ENCODE peak calls at places on chromosomes 7 and 10, in four cellular contexts. J is HepG2, Q is GM12878, X is H1. R is an unnamed sample.

GRCh38 chr10:14904316-14904732 is 25.7 kb downstream of the SUV39H2 start:
- DNase-seq in J (peak), Q (no peak), X (no peak), R (peak)

GRCh38 chr10:93751832-93752231 is 5.9 kb upstream of the LGI1 start:
- DNase-seq in J (no peak), Q (no peak), X (no peak), R (peak)

GRCh38 chr7:30470783-30471182 is 7.8 kb downstream of the NOD1 start:
- DNase-seq in J (no peak), Q (no peak), X (no peak), R (no peak)

GRCh38 chr10:15585303-15585715 is 134.4 kb downstream of the ITGA8 start:
- DNase-seq in J (peak), Q (no peak), X (peak), R (peak)

GRCh38 chr10:93384006-93384405 is 98.1 kb downstream of the MYOF start:
- DNase-seq in J (no peak), Q (no peak), X (no peak), R (no peak)

GRCh38 chr7:7524121-7524520 is 11.6 kb downstream of the COL28A1 start:
- DNase-seq in J (no peak), Q (no peak), X (no peak), R (no peak)

GRCh38 chr7:128361463-128362441 is at the start of gene PRRT4:
- DNase-seq in J (no peak), Q (no peak), X (peak), R (peak)

GRCh38 chr7:137591444-137591843 is 247.9 kb upstream of the PTN start:
- DNase-seq in J (no peak), Q (no peak), X (no peak), R (no peak)

GRCh38 chr7:149625947-149626392 is 128.4 kb upstream of the ZNF746 start:
- DNase-seq in J (no peak), Q (no peak), X (no peak), R (peak)

GRCh38 chr7:24406053-24406561 is 122.1 kb downstream of the NPY start:
- DNase-seq in J (no peak), Q (no peak), X (no peak), R (no peak)

DNA sequence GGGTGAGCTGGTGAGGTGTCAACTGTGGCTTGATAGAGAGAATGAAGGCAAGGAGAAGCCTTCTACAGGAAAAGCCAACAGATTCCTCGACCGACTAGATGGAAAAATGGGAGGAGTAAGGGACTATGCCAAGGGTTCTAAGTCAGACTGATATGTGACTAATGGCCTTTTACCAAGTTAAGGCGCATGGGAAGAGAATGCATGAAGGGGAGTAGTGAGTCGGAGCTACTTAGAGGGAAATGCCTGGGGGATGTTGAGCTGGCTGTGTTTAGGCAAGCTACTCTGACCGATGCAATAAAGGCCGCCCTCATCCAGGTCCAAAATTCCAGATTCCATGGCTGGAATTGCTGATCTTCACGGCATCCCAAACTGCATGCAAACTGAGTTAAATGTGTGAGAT is 48.2 kb downstream of the APBB1IP start:
- DNase-seq in J (no peak), Q (no peak), X (no peak), R (no peak)
- TF ChIP-seq SP1 in J (no peak), Q (no peak), X (no peak), R (no peak)

DNA sequence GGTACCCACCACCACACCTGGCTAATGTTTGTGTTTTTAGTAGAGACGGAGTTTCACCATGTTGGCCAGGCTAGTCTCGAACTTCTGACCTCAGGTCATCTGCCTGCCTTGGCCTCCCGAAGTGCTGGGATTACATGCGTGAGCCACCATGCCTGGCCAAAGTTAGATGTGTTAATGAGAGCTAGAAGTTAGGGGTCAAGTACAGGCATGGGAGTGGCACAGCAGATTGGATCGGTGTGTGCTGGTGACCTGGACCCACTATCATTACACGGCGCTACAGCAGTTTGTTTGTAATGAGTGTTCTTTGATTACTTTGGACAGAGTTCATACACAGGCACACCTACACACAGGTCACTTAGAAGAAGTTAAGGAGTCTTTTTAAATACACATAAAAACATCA is 36.7 kb downstream of the DNAJB6 start:
- DNase-seq in J (no peak), Q (no peak), X (no peak), R (no peak)
- TF ChIP-seq SUZ12 in J (no peak), Q (no peak), X (no peak), R (no peak)

DNA sequence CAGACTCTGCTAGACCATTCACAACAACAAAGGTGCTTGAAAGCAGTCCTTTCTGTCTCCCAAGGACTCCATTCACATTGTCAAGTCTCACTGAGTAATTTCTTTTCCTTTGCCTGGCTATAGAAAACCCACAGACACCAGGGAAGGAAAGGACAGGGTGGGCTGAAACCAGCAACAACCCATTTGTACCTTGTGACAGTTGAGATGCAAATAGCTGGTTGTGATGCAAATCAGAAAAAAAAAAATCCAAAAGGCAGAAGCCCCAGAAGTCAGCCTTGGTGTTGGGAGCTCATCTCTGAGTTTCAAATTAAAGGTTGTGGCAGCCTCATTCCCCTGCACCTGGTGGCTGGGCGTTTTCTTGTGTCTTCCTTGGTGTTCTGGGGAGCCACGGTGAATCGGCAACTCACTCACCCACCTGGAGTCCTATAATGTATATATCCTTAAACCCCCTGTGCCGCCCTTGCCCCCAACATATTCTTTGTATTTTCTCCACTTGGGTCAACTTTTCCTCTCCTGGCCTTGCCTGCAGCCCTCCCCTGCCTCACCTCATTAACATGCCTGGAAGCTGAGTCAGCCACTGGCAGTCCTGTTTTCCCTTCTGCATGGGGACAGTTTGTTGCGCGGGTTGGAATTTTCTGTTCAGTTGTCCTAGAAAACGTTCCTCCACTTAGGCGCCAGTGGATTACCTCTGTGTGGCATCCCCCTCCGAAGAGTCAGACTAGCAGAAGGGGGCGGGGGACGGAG is 97.6 kb downstream of the C10orf105 start:
- DNase-seq in J (peak), Q (no peak), X (no peak), R (no peak)
- TF ChIP-seq SP1 in J (no peak), Q (no peak), X (no peak), R (no peak)

GRCh38 chr10:105258674-105259065 is 617.6 kb downstream of the SORCS3 start:
- DNase-seq in J (no peak), Q (no peak), X (no peak), R (no peak)

GRCh38 chr10:105259201-105259600 is 618.1 kb downstream of the SORCS3 start:
- DNase-seq in J (no peak), Q (no peak), X (no peak), R (no peak)

GRCh38 chr10:105258036-105258673 is 617.1 kb downstream of the SORCS3 start:
- DNase-seq in J (no peak), Q (no peak), X (no peak), R (no peak)

GRCh38 chr10:105266966-105267539 is 626.0 kb downstream of the SORCS3 start:
- DNase-seq in J (no peak), Q (no peak), X (no peak), R (no peak)

GRCh38 chr10:105262666-105263065 is 621.6 kb downstream of the SORCS3 start:
- DNase-seq in J (no peak), Q (no peak), X (no peak), R (no peak)
- TF ChIP-seq SUZ12 in J (no peak), Q (no peak), X (no peak), R (no peak)

DNA sequence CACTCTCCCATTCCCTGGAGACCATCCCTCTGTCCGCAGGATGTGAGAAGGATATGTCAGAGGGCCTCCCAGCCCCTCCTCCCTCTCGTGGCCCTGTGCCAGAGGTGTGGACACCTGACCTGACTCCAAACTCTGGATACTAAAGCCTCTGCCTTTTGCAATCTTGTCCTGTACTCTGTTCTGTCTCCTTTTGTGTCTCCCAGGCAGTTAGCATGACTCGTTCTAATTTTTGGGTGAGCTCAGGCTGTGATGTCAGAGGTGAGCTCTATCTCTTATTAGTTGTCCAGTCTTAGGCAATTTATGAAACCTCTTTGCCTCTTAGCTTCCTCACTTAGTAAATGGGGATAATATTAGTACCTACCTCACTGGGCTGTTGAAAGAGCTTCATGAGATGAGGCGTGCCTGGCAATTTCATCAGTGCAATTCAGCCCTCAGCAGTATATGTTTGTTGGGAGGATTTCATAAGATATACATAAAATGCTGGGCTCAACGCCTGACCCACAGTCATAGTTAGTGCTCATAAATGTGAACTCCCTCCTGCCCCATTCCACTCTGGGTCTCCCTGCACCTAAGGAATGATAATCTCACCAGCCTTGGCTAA is 10.9 kb downstream of the MARVELD1 start:
- DNase-seq in J (peak), Q (no peak), X (no peak), R (no peak)
- TF ChIP-seq SP1 in J (no peak), Q (no peak), X (no peak), R (no peak)

DNA sequence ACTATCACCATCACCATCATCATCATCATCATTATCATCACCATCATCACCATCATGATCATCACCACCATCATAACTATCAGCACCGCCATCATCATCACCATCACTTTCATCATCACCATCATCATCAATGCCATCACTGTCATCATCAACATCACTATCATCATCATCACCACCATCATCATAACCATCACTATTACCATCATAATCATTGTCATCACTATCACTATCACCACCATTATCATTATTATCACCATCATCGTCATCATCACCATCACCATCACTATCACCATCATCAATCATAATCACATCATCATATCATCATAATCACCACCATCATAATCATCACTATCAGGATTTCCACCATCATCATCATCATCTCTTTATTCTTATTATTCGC is 20.6 kb downstream of the INSIG1 start:
- DNase-seq in J (no peak), Q (no peak), X (no peak), R (no peak)
- TF ChIP-seq SUZ12 in J (no peak), Q (no peak), X (no peak), R (peak)

GRCh38 chr10:110863361-110863760 is 8.4 kb upstream of the PDCD4 start:
- DNase-seq in J (no peak), Q (no peak), X (no peak), R (no peak)
- TF ChIP-seq SP1 in J (no peak), Q (no peak), X (no peak), R (no peak)

DNA sequence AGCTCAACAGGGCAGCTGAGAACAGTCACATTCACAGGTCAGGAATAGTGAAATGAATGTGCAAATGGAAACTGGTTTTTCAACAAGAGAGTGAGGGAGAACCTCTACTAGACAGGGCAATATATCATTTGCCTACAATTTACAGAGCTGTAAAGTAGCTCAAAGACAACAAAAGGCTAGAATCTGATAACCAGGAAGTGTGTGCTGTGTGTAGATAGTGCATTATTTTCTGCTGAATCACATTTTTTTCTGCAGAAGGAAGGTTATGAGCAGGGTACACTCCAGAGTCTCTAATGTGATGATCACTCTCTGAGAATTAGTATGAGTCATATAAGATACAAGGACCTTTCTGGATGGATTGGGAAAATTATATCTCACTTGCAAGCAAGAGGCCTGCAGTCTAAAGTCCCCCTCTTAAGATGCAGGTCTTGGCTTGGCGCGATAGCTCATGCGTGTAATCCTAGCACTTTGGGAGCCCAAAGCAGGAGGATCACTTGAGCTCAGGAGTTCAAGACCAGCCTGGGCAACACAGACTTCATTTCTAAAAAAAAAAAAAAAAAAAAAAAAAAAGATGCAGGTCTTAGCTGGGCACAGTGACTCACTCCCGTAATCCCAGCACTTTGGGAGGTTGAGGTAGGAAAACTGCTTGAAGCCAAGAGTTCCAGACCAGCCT is 59.9 kb upstream of the COBL start:
- DNase-seq in J (no peak), Q (no peak), X (no peak), R (no peak)
- TF ChIP-seq SUZ12 in J (no peak), Q (no peak), X (no peak), R (no peak)

DNA sequence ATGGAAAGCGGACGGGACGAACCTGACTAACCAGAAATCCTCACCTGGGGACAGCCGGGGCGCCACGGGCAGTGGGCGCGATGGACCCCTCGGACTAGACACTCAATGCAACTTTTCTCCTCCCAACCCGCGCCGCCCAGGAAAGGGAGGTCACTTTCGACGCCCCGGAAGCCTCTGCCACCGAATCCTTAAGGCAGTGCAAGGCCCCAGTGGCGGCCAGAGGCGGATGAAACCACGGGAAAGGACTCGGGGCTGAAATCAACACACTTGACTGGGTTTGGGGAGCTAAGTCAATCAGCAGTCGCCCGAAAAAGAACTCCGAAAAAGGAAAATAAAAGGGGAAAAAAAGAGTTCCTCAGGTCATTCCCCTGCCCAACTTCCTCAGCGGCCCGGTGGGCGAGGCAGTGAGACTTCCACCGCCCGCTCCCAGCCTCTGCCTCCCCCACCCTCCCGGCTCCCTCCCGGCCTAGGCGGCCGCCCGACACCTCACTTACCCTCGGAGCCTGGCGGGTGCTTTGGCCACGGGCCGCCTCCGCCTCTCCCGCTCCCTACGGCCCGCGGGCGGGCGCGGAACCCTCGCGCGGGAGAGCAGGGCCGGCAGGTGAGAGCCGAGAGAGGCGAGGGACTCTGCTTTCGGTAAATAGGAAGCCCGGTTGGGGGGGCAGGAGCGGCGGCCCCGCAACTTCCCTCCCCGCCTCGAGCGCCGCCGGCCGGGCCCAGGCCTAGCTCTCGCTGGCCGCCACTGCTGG is 547 bp downstream of the WAPL start:
- DNase-seq in J (peak), Q (no peak), X (peak), R (peak)
- TF ChIP-seq SP1 in J (no peak), Q (no peak), X (no peak), R (no peak)

GRCh38 chr7:56092789-56093531 is at the start of gene PHKG1:
- DNase-seq in J (peak), Q (no peak), X (no peak), R (peak)

GRCh38 chr7:56099653-56100052 is 6.6 kb downstream of the CHCHD2 start:
- DNase-seq in J (no peak), Q (no peak), X (no peak), R (no peak)

GRCh38 chr7:56097700-56098099 is 4.9 kb upstream of the PHKG1 start:
- DNase-seq in J (no peak), Q (no peak), X (no peak), R (no peak)
- TF ChIP-seq SUZ12 in J (no peak), Q (no peak), X (no peak), R (no peak)

R was measured in HEK293T.